ENCODE peak calls at places on chromosomes 1 and 21, in four cellular contexts. One of them, this sample, is unnamed. For H3K4me1, the result is how much of the 10 kb centered on the place peaks cover.

GRCh38 chr1:17640411-17640810 is 100.9 kb downstream of the ARHGEF10L start:
- DNase-seq in tibial nerve: no peak
- DNase-seq in ovary: no peak
- DNase-seq in A549: no peak
- DNase-seq in this sample: no peak

GRCh38 chr1:96292141-96292540 is 429.4 kb upstream of the PTBP2 start:
- DNase-seq in tibial nerve: no peak
- DNase-seq in ovary: no peak
- DNase-seq in A549: no peak
- DNase-seq in this sample: no peak

GRCh38 chr21:44010429-44010828 is 1.7 kb upstream of the TRAPPC10 start:
- DNase-seq in tibial nerve: no peak
- DNase-seq in ovary: no peak
- DNase-seq in A549: no peak
- DNase-seq in this sample: no peak

GRCh38 chr21:32391755-32392154 is 1.1 kb downstream of the URB1 start:
- DNase-seq in tibial nerve: no peak
- DNase-seq in ovary: no peak
- DNase-seq in A549: no peak
- DNase-seq in this sample: no peak

GRCh38 chr1:183106166-183106565 is 79.9 kb upstream of the LAMC2 start:
- DNase-seq in tibial nerve: no peak
- DNase-seq in ovary: no peak
- DNase-seq in A549: no peak
- DNase-seq in this sample: no peak

GRCh38 chr1:87473203-87473661 is 144.6 kb downstream of the LMO4 start:
- DNase-seq in tibial nerve: no peak
- DNase-seq in ovary: no peak
- DNase-seq in A549: no peak
- DNase-seq in this sample: no peak

GRCh38 chr1:154430903-154431302 is 25.8 kb downstream of the IL6R start:
- DNase-seq in tibial nerve: no peak
- DNase-seq in ovary: no peak
- DNase-seq in A549: no peak
- DNase-seq in this sample: no peak

GRCh38 chr1:1629430-1630190 is 2.4 kb upstream of the MMP23B start:
- DNase-seq in tibial nerve: no peak
- DNase-seq in ovary: no peak
- DNase-seq in A549: no peak
- DNase-seq in this sample: no peak

GRCh38 chr1:33228935-33229487 is 27.3 kb upstream of the ZNF362 start:
- DNase-seq in tibial nerve: peak
- DNase-seq in ovary: peak
- DNase-seq in A549: no peak
- DNase-seq in this sample: peak

GRCh38 chr1:22747021-22747734 is 36.5 kb downstream of the EPHB2 start:
- DNase-seq in tibial nerve: no peak
- DNase-seq in ovary: no peak
- DNase-seq in A549: peak
- DNase-seq in this sample: no peak

GRCh38 chr1:98962156-98962555 is 42.5 kb downstream of the PLPPR5 start:
- DNase-seq in tibial nerve: no peak
- DNase-seq in ovary: no peak
- DNase-seq in A549: no peak
- DNase-seq in this sample: no peak

GRCh38 chr1:22832414-22832786 is 121.8 kb downstream of the EPHB2 start:
- DNase-seq in tibial nerve: no peak
- DNase-seq in ovary: no peak
- DNase-seq in A549: no peak
- DNase-seq in this sample: no peak

GRCh38 chr1:229108598-229109201 is 162.2 kb upstream of the RAB4A start:
- DNase-seq in tibial nerve: no peak
- DNase-seq in ovary: no peak
- DNase-seq in A549: no peak
- DNase-seq in this sample: no peak

GRCh38 chr1:33161061-33161681 is 20.7 kb downstream of the TRIM62 start:
- DNase-seq in tibial nerve: peak
- DNase-seq in ovary: peak
- DNase-seq in A549: no peak
- DNase-seq in this sample: no peak

GRCh38 chr1:239944666-239945065 is 147.0 kb upstream of the FMN2 start:
- DNase-seq in tibial nerve: no peak
- DNase-seq in ovary: no peak
- DNase-seq in A549: no peak
- DNase-seq in this sample: peak

GRCh38 chr1:243946946-243947345 is 96.9 kb upstream of the AKT3 start:
- DNase-seq in tibial nerve: no peak
- DNase-seq in ovary: no peak
- DNase-seq in A549: no peak
- DNase-seq in this sample: peak

GRCh38 chr1:145711213-145711651 is 4.1 kb upstream of the PDZK1 start:
- DNase-seq in tibial nerve: no peak
- DNase-seq in ovary: no peak
- DNase-seq in A549: no peak
- DNase-seq in this sample: no peak

GRCh38 chr1:162541619-162542141 is 19.8 kb upstream of the UAP1 start:
- DNase-seq in tibial nerve: peak
- DNase-seq in ovary: peak
- DNase-seq in A549: no peak
- DNase-seq in this sample: no peak

GRCh38 chr1:9465640-9466039 is 73.6 kb upstream of the SLC25A33 start:
- DNase-seq in tibial nerve: no peak
- DNase-seq in ovary: no peak
- DNase-seq in A549: no peak
- DNase-seq in this sample: no peak

GRCh38 chr1:153849487-153850185 is 73.1 kb downstream of the GATAD2B start:
- DNase-seq in tibial nerve: no peak
- DNase-seq in ovary: no peak
- DNase-seq in A549: no peak
- DNase-seq in this sample: no peak

GRCh38 chr1:231642600-231643332 is 16.2 kb downstream of the DISC1 start:
- DNase-seq in tibial nerve: no peak
- DNase-seq in ovary: no peak
- DNase-seq in A549: no peak
- DNase-seq in this sample: no peak

DNA sequence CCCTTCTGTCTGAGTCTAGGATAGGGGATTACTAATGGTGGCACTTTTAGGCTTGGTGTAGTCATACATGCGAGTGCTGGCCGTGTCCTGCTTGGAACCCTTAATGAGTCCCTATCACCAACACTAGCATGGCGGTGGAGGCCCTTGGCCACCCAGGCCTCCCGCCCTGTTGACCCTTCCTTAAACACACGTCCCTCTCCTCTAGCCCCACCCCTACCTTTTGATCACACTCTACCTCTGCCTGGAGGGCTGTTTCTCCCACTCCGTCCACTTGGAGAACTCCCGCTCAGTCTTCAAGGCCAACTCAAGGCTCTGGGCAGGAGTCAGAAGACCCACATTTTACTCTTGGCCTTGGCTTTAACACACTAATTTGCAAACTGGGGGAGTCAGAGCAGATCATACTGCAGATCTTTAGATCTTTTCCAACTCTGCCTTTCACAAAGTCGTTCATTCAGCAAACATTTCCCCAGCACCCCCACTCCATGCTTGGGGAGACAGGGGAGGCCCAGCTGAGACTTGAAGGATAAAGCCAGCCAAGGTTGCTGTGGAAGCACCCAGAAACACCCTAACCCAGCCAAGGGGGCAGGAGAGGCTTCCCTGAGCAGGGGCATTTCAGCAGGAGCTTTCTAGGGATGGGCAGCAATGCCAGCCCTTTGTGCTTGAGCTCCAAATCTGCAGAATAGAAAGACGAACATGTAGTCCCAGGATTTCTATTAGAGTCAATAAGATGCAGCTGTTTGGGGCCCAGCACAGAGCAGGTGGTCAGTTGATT is 1.9 kb downstream of the PODN start:
- DNase-seq in tibial nerve: no peak
- DNase-seq in ovary: no peak
- DNase-seq in A549: no peak
- DNase-seq in this sample: no peak
- H3K4me3 ChIP-seq in tibial nerve: peak
- H3K4me3 ChIP-seq in ovary: peak
- H3K4me3 ChIP-seq in A549: no peak
- H3K4me3 ChIP-seq in this sample: peak

GRCh38 chr1:206693029-206693428 is 8.3 kb downstream of the MAPKAPK2 start:
- DNase-seq in tibial nerve: no peak
- DNase-seq in ovary: peak
- DNase-seq in A549: no peak
- DNase-seq in this sample: no peak
- H3K4me1 ChIP-seq in tibial nerve: half or more
- H3K4me1 ChIP-seq in ovary: under half
- H3K4me1 ChIP-seq in A549: half or more
- H3K4me1 ChIP-seq in this sample: half or more

DNA sequence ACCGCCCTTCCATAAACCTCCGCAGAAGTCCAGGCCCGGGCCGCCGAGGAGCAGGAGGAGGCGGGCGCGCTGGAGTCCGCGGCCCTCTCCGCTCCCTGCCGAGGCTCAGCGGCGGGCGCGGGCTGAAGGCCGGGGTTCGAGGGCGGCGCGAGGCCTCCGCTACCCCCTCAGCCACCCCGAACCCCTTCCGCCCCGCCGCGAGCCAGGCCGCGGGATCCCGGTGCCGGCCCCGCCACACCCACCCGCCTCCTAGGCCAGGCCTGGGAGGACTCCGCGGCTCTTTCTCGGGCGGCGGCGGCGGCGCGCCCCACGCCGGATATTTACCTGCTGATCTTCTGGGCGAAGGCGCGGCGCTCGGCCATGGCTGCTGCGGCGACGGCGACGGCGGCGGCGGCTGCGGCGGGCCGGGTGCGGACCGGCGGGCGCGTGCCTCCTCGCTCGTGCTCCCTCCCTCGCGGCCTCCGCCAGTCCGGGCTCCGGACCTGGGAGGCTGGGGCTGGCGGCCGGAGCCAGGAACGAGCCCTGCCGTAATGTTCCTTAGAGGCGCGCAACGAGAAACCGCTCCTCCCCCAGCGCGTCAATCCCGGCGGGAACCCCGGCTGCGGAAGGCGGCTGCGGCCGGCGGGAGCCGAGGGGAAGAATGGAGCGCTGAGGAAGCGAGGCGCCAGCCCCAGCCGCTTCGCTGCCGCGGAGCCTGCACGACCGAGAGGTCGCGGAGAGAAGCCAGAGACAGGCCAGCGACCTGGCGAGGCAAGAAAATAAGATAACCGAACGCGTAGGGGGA is at the start of gene DOCK7:
- DNase-seq in tibial nerve: peak
- DNase-seq in ovary: peak
- DNase-seq in A549: peak
- DNase-seq in this sample: peak
- TF ChIP-seq POLR2A in tibial nerve: peak
- TF ChIP-seq POLR2A in ovary: no peak
- TF ChIP-seq POLR2A in A549: peak
- TF ChIP-seq POLR2A in this sample: no peak

GRCh38 chr1:21326861-21327344 is 36.6 kb upstream of the ECE1 start:
- DNase-seq in tibial nerve: no peak
- DNase-seq in ovary: no peak
- DNase-seq in A549: no peak
- DNase-seq in this sample: no peak

GRCh38 chr1:21323091-21323490 is 32.8 kb upstream of the ECE1 start:
- DNase-seq in tibial nerve: no peak
- DNase-seq in ovary: no peak
- DNase-seq in A549: peak
- DNase-seq in this sample: no peak

GRCh38 chr1:21324368-21325137 is 34.3 kb upstream of the ECE1 start:
- DNase-seq in tibial nerve: peak
- DNase-seq in ovary: peak
- DNase-seq in A549: peak
- DNase-seq in this sample: no peak

GRCh38 chr1:21325731-21326387 is 35.6 kb upstream of the ECE1 start:
- DNase-seq in tibial nerve: no peak
- DNase-seq in ovary: no peak
- DNase-seq in A549: no peak
- DNase-seq in this sample: no peak

GRCh38 chr1:21325231-21325718 is 35.0 kb upstream of the ECE1 start:
- DNase-seq in tibial nerve: no peak
- DNase-seq in ovary: no peak
- DNase-seq in A549: no peak
- DNase-seq in this sample: no peak
- H3K4me3 ChIP-seq in tibial nerve: no peak
- H3K4me3 ChIP-seq in ovary: no peak
- H3K4me3 ChIP-seq in A549: peak
- H3K4me3 ChIP-seq in this sample: no peak